ENCODE peak calls at places on chromosome 5, in six cellular contexts. N is activated T-cell treated with anti-CD3 and anti-CD28 coated beads for 1 hour; C is activated gamma-delta T cell; W is stimulated activated CD4-positive, alpha-beta T cell treated with anti-CD3 and anti-CD28 coated beads, Interleukin-1b, Interleukin-23, amount 100 ng/mL, for 24 hours; Q is amygdala; S is aorta. V is an unnamed sample.

GRCh38 chr5:110440058-110440457 is 286.4 kb downstream of the TMEM232 start:
- DNase-seq in N (no peak), C (no peak), W (no peak), Q (no peak), S (no peak), V (no peak)

GRCh38 chr5:59209758-59210359 is 627.0 kb downstream of the RAB3C start:
- DNase-seq in N (no peak), C (no peak), W (no peak), Q (no peak), S (no peak), V (no peak)

GRCh38 chr5:113166710-113167366 is 190.2 kb downstream of the DCP2 start:
- DNase-seq in N (no peak), C (no peak), W (no peak), Q (no peak), S (no peak), V (no peak)

GRCh38 chr5:55308254-55308836 is 556 bp downstream of the MTREX start:
- DNase-seq in N (no peak), C (no peak), W (peak), Q (no peak), S (no peak), V (no peak)

GRCh38 chr5:98349251-98349989 is 424.0 kb upstream of the RGMB start:
- DNase-seq in N (no peak), C (no peak), W (no peak), Q (no peak), S (no peak), V (no peak)

GRCh38 chr5:139669681-139670368 is 21.7 kb downstream of the CXXC5 start:
- DNase-seq in N (no peak), C (peak), W (no peak), Q (no peak), S (no peak), V (no peak)

GRCh38 chr5:100643473-100643872 is 108.3 kb downstream of the FAM174A start:
- DNase-seq in N (no peak), C (no peak), W (no peak), Q (no peak), S (no peak), V (no peak)

GRCh38 chr5:127586371-127586770 is 62.5 kb upstream of the CTXN3 start:
- DNase-seq in N (no peak), C (no peak), W (no peak), Q (no peak), S (no peak), V (no peak)

GRCh38 chr5:57246426-57246825 is 72.6 kb downstream of the GPBP1 start:
- DNase-seq in N (no peak), C (no peak), W (no peak), Q (no peak), S (no peak), V (no peak)

GRCh38 chr5:181190711-181191525 is 14.1 kb downstream of the TRIM7 start:
- DNase-seq in N (no peak), C (no peak), W (peak), Q (no peak), S (peak), V (peak)

GRCh38 chr5:59722875-59723274 is 170.7 kb downstream of the PDE4D start:
- DNase-seq in N (no peak), C (no peak), W (no peak), Q (no peak), S (no peak), V (no peak)

GRCh38 chr5:62791059-62791458 is 212.4 kb downstream of the LRRC70 start:
- DNase-seq in N (no peak), C (no peak), W (no peak), Q (no peak), S (no peak), V (no peak)

GRCh38 chr5:142783601-142784291 is 13.6 kb downstream of the ARHGAP26 start:
- DNase-seq in N (no peak), C (no peak), W (peak), Q (no peak), S (no peak), V (peak)

GRCh38 chr5:79236970-79237734 is 1.2 kb downstream of the JMY start:
- DNase-seq in N (peak), C (peak), W (peak), Q (no peak), S (no peak), V (peak)

GRCh38 chr5:91166040-91166807 is 216.9 kb downstream of the ARRDC3 start:
- DNase-seq in N (no peak), C (no peak), W (no peak), Q (no peak), S (no peak), V (no peak)

GRCh38 chr5:134523543-134524136 is 1.8 kb upstream of the JADE2 start:
- DNase-seq in N (no peak), C (no peak), W (no peak), Q (no peak), S (no peak), V (no peak)

V was measured in sigmoid colon.